ENCODE peak calls at places on chromosomes 16 and 17, in four cellular contexts. N is heart left ventricle, G is tibial artery, Z is SK-N-SH. Y is an unnamed sample. For H3K4me1 and H3K9me3, the result is how much of the 10 kb centered on the place peaks cover.

GRCh38 chr17:79836952-79837887 is 2.0 kb downstream of the CBX4 start:
- DNase-seq in N (peak), G (peak), Z (peak), Y (peak)

GRCh38 chr17:69175812-69176517 is 34.3 kb upstream of the ABCA6 start:
- DNase-seq in N (no peak), G (no peak), Z (no peak), Y (no peak)

GRCh38 chr17:41891135-41892065 is 26.2 kb upstream of the KLHL11 start:
- DNase-seq in N (no peak), G (no peak), Z (no peak), Y (no peak)

GRCh38 chr17:33858121-33858520 is 397.0 kb upstream of the CCL2 start:
- DNase-seq in N (no peak), G (no peak), Z (no peak), Y (no peak)

GRCh38 chr16:20884240-20884556 is 16.0 kb downstream of the DCUN1D3 start:
- DNase-seq in N (no peak), G (no peak), Z (no peak), Y (no peak)

GRCh38 chr17:57948555-57949420 is 6.4 kb downstream of the CUEDC1 start:
- DNase-seq in N (peak), G (peak), Z (no peak), Y (no peak)

GRCh38 chr17:28997811-28998210 is 8.0 kb downstream of the SEZ6 start:
- DNase-seq in N (no peak), G (no peak), Z (no peak), Y (no peak)

GRCh38 chr17:79485399-79485985 is 125.4 kb downstream of the RBFOX3 start:
- DNase-seq in N (peak), G (no peak), Z (no peak), Y (no peak)

GRCh38 chr17:78661092-78661770 is 84.0 kb upstream of the DNAH17 start:
- DNase-seq in N (no peak), G (no peak), Z (no peak), Y (no peak)

GRCh38 chr17:82524540-82524939 is 5.0 kb downstream of the FOXK2 start:
- DNase-seq in N (no peak), G (no peak), Z (no peak), Y (no peak)

GRCh38 chr16:22092143-22092933 is at the start of gene VWA3A:
- DNase-seq in N (no peak), G (no peak), Z (no peak), Y (peak)

GRCh38 chr17:31488264-31488981 is 96.9 kb downstream of the RAB11FIP4 start:
- DNase-seq in N (no peak), G (no peak), Z (peak), Y (no peak)

GRCh38 chr17:65660947-65661346 is 99.5 kb upstream of the AXIN2 start:
- DNase-seq in N (no peak), G (no peak), Z (no peak), Y (peak)

GRCh38 chr17:14972844-14973243 is 292.3 kb downstream of the PMP22 start:
- DNase-seq in N (no peak), G (no peak), Z (no peak), Y (no peak)

GRCh38 chr16:81143921-81144471 is 47.8 kb upstream of the GCSH start:
- DNase-seq in N (no peak), G (no peak), Z (no peak), Y (no peak)

GRCh38 chr16:88539652-88540345 is 30.4 kb upstream of the ZC3H18 start:
- DNase-seq in N (no peak), G (no peak), Z (no peak), Y (no peak)

GRCh38 chr17:1829579-1830257 is at the start of the genes RPA1 and SMYD4:
- DNase-seq in N (peak), G (peak), Z (peak), Y (peak)

GRCh38 chr17:2853111-2853721 is 57.0 kb downstream of the RAP1GAP2 start:
- DNase-seq in N (peak), G (peak), Z (peak), Y (peak)

GRCh38 chr16:15650019-15650697 is at the start of gene NDE1:
- DNase-seq in N (peak), G (peak), Z (peak), Y (peak)

GRCh38 chr16:14202697-14203096 is 131.6 kb downstream of the MRTFB start:
- DNase-seq in N (no peak), G (no peak), Z (peak), Y (no peak)

GRCh38 chr16:28950648-28951409 is at the start of gene NFATC2IP:
- DNase-seq in N (peak), G (peak), Z (peak), Y (peak)

GRCh38 chr16:65414284-65414984 is 292.6 kb upstream of the CDH11 start:
- DNase-seq in N (no peak), G (no peak), Z (peak), Y (no peak)

GRCh38 chr16:84924339-84925091 is 86.8 kb downstream of the ZDHHC7 start:
- DNase-seq in N (peak), G (no peak), Z (no peak), Y (peak)

GRCh38 chr17:2064980-2065785 is 10.3 kb downstream of the HIC1 start:
- DNase-seq in N (peak), G (no peak), Z (peak), Y (peak)

GRCh38 chr17:7217113-7217987 is 2.3 kb downstream of the DLG4 start:
- DNase-seq in N (peak), G (no peak), Z (peak), Y (peak)

GRCh38 chr16:56608876-56609462 is 585 bp downstream of the MT2A start:
- DNase-seq in N (peak), G (peak), Z (peak), Y (no peak)

GRCh38 chr17:58324409-58325288 is 3.9 kb downstream of the TSPOAP1 start:
- DNase-seq in N (no peak), G (no peak), Z (peak), Y (peak)

GRCh38 chr16:66927918-66928649 is 2.7 kb upstream of the RRAD start:
- DNase-seq in N (peak), G (no peak), Z (no peak), Y (no peak)

GRCh38 chr16:84911490-84912216 is 91.9 kb downstream of the CRISPLD2 start:
- DNase-seq in N (no peak), G (no peak), Z (no peak), Y (no peak)

GRCh38 chr17:29420128-29420527 is 30.0 kb downstream of the TAOK1 start:
- DNase-seq in N (no peak), G (no peak), Z (no peak), Y (no peak)

GRCh38 chr16:27405546-27406451 is 3.8 kb downstream of the IL21R start:
- DNase-seq in N (no peak), G (no peak), Z (no peak), Y (peak)

GRCh38 chr16:12423151-12423550 is 380.5 kb downstream of the CPPED1 start:
- DNase-seq in N (no peak), G (no peak), Z (no peak), Y (no peak)

GRCh38 chr16:12420661-12421209 is 383.0 kb downstream of the CPPED1 start:
- DNase-seq in N (no peak), G (no peak), Z (no peak), Y (no peak)

GRCh38 chr16:12421688-12422087 is 382.0 kb downstream of the CPPED1 start:
- DNase-seq in N (no peak), G (no peak), Z (no peak), Y (no peak)

GRCh38 chr16:12425134-12425941 is 378.3 kb downstream of the CPPED1 start:
- DNase-seq in N (no peak), G (no peak), Z (no peak), Y (no peak)

GRCh38 chr16:12426122-12426521 is 377.6 kb downstream of the CPPED1 start:
- DNase-seq in N (no peak), G (no peak), Z (peak), Y (no peak)
- H3K4me1 ChIP-seq in N (under half), G (under half), Z (under half), Y (under half)

DNA sequence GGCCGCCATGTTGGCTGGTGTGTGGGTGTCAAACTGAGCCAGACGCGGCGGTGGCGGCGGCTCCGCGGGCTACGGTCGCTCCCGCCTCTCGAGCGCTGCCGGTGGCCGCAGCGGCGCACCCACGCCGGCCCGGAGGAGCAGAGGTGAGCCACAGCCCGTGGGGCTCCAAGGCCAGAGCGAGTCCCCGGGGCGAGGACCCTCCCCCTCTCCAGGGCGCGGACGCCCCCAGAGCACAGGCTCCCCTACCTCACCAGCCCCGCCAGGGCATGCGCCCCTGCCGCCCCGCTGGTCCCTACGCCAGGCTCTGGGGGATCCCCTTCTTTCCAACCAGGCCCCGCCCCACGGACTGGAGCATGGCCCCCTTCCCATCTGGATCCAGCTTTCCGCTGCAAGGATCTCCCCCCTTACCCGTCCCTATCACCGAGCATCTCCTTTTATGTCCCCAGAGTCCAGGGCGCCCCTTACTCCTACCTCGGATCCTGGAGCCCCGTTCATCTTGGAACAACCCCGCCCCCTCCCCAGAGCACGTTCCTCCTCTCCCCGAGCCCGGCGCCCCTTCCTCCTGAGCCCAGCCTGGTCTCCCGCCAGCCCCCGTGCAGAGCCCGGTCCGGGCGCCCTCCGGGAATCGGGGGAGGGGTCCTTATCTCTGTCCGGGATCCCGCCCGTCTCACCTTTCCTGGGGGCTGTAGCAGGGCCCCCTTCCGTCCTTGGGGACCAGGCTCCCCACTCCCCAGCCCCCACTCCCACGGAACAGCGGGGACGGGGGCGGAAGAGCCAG is 412 bp downstream of the EPN2 start:
- DNase-seq in N (peak), G (peak), Z (peak), Y (no peak)
- TF ChIP-seq CTCF in N (peak), G (peak), Z (peak), Y (peak)

GRCh38 chr17:52827526-52827925 is 669.0 kb upstream of the CA10 start:
- DNase-seq in N (no peak), G (no peak), Z (no peak), Y (no peak)
- H3K9me3 ChIP-seq in N (under half), G (under half), Z (under half), Y (under half)

DNA sequence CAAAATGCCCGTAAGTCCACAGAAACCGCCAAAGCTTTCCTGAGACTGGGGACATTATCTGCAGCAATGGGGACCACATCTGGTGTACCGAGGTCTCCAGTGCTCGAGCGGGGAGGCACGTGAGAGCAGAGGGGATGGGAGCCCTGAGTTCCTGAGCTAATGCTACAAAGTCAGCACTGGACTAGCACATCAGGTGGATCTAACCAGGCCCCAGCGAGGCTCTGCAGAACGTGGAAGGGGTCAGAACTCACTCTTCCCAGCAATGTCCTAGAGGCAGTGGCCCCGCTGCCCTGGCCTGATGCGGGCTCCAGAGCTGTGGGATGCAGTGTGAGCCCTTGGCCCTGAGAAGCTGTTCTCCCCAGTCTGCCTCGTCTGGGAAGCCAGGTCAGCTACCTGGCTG is 39.9 kb upstream of the SLC38A10 start:
- DNase-seq in N (peak), G (no peak), Z (no peak), Y (no peak)
- H3K4me1 ChIP-seq in N (under half), G (under half), Z (under half), Y (under half)

DNA sequence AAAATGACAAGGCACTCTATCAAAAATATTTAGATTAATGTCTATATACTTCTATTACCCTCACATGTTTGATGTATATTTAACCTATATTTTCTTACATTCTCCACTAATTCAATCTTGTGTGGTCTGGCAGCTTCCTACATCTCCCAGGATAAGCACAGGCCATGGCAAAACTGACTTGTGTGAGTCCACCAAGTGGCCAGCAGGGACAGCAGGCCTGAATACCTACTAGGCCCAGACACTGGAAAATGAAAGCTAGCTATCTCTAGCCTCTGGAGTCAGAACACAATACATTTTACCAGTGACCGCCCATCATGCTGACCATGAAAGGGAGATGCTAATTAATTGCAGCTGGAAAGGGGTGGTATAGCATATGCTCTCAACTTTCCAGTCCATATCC is 132.3 kb downstream of the PCTP start:
- DNase-seq in N (no peak), G (no peak), Z (peak), Y (peak)
- TF ChIP-seq CTCF in N (no peak), G (no peak), Z (peak), Y (no peak)

Y was measured in cardiac muscle cell.